ENCODE peak calls at places on chromosomes 12 and 14, in nine cellular contexts. One of them, this sample, is unnamed.
A peak's percentile ranks its signal among the peaks of the same experiment; 100 is the strongest.

GRCh38 chr12:14952295-14952995 is 9.0 kb downstream of the ARHGDIB start:
- DNase-seq in mammary epithelial cell: peak; percentile 95
- DNase-seq in AG04450: peak; percentile 87
- DNase-seq in cardiac fibroblast: peak; percentile 99
- DNase-seq in endothelial cell: no peak
- DNase-seq in ovary: no peak
- DNase-seq in Peyer's patch: peak; percentile 57
- DNase-seq in MCF 10A: peak; percentile 83
- DNase-seq in OCI-LY7: peak; percentile 77
- DNase-seq in this sample: peak; percentile 58

GRCh38 chr12:51972849-51973273 is 21.4 kb downstream of the ACVR1B start:
- DNase-seq in ovary: no peak
- DNase-seq in cardiac fibroblast: peak; percentile 86
- DNase-seq in endothelial cell: no peak
- DNase-seq in OCI-LY7: no peak
- DNase-seq in mammary epithelial cell: peak; percentile 68
- DNase-seq in AG04450: no peak
- DNase-seq in MCF 10A: peak; percentile 88
- DNase-seq in Peyer's patch: peak; percentile 62
- DNase-seq in this sample: peak; percentile 32

GRCh38 chr12:101013993-101014392 is 196.0 kb downstream of the SLC5A8 start:
- DNase-seq in cardiac fibroblast: no peak
- DNase-seq in AG04450: no peak
- DNase-seq in mammary epithelial cell: no peak
- DNase-seq in OCI-LY7: no peak
- DNase-seq in endothelial cell: no peak
- DNase-seq in MCF 10A: no peak
- DNase-seq in ovary: no peak
- DNase-seq in Peyer's patch: no peak
- DNase-seq in this sample: no peak

GRCh38 chr14:57686317-57686716 is 179.6 kb downstream of the SLC35F4 start:
- DNase-seq in endothelial cell: no peak
- DNase-seq in AG04450: no peak
- DNase-seq in mammary epithelial cell: no peak
- DNase-seq in Peyer's patch: no peak
- DNase-seq in OCI-LY7: no peak
- DNase-seq in MCF 10A: no peak
- DNase-seq in cardiac fibroblast: no peak
- DNase-seq in ovary: no peak
- DNase-seq in this sample: no peak

GRCh38 chr14:96817750-96818666 is 20.8 kb downstream of the VRK1 start:
- DNase-seq in ovary: no peak
- DNase-seq in endothelial cell: no peak
- DNase-seq in OCI-LY7: no peak
- DNase-seq in mammary epithelial cell: no peak
- DNase-seq in cardiac fibroblast: no peak
- DNase-seq in AG04450: no peak
- DNase-seq in Peyer's patch: no peak
- DNase-seq in MCF 10A: no peak
- DNase-seq in this sample: no peak

GRCh38 chr12:80045594-80045993 is 53.7 kb upstream of the OTOGL start:
- DNase-seq in mammary epithelial cell: peak; percentile 81
- DNase-seq in Peyer's patch: no peak
- DNase-seq in AG04450: peak; percentile 29
- DNase-seq in cardiac fibroblast: peak; percentile 73
- DNase-seq in ovary: no peak
- DNase-seq in OCI-LY7: no peak
- DNase-seq in MCF 10A: peak; percentile 55
- DNase-seq in endothelial cell: no peak
- DNase-seq in this sample: no peak

GRCh38 chr14:50666772-50667490 is 1.2 kb downstream of the SAV1 start:
- DNase-seq in MCF 10A: peak; percentile 69
- DNase-seq in mammary epithelial cell: peak; percentile 70
- DNase-seq in endothelial cell: peak; percentile 34
- DNase-seq in OCI-LY7: peak; percentile 65
- DNase-seq in cardiac fibroblast: peak; percentile 75
- DNase-seq in ovary: peak; percentile 50
- DNase-seq in AG04450: no peak
- DNase-seq in Peyer's patch: peak; percentile 56
- DNase-seq in this sample: peak; percentile 34

GRCh38 chr14:71165121-71165574 is 257.9 kb downstream of the PCNX1 start:
- DNase-seq in ovary: no peak
- DNase-seq in MCF 10A: no peak
- DNase-seq in mammary epithelial cell: peak; percentile 35
- DNase-seq in cardiac fibroblast: peak; percentile 48
- DNase-seq in Peyer's patch: no peak
- DNase-seq in AG04450: no peak
- DNase-seq in OCI-LY7: no peak
- DNase-seq in endothelial cell: no peak
- DNase-seq in this sample: no peak

GRCh38 chr12:22312336-22312735 is 22.2 kb downstream of the ST8SIA1 start:
- DNase-seq in ovary: no peak
- DNase-seq in cardiac fibroblast: peak; percentile 95
- DNase-seq in AG04450: no peak
- DNase-seq in endothelial cell: no peak
- DNase-seq in Peyer's patch: no peak
- DNase-seq in mammary epithelial cell: peak; percentile 97
- DNase-seq in OCI-LY7: no peak
- DNase-seq in MCF 10A: peak; percentile 75
- DNase-seq in this sample: peak; percentile 51

GRCh38 chr14:32226051-32226450 is 23.0 kb upstream of the RNU6-8 start:
- DNase-seq in OCI-LY7: no peak
- DNase-seq in cardiac fibroblast: no peak
- DNase-seq in ovary: no peak
- DNase-seq in mammary epithelial cell: no peak
- DNase-seq in MCF 10A: no peak
- DNase-seq in AG04450: no peak
- DNase-seq in Peyer's patch: no peak
- DNase-seq in endothelial cell: no peak
- DNase-seq in this sample: no peak

GRCh38 chr12:72018036-72018435 is 79.4 kb downstream of the TPH2 start:
- DNase-seq in mammary epithelial cell: no peak
- DNase-seq in OCI-LY7: no peak
- DNase-seq in endothelial cell: no peak
- DNase-seq in MCF 10A: no peak
- DNase-seq in AG04450: no peak
- DNase-seq in cardiac fibroblast: no peak
- DNase-seq in ovary: no peak
- DNase-seq in Peyer's patch: no peak
- DNase-seq in this sample: no peak

GRCh38 chr14:64878775-64879634 is 702 bp downstream of the SPTB start:
- DNase-seq in Peyer's patch: no peak
- DNase-seq in MCF 10A: no peak
- DNase-seq in AG04450: no peak
- DNase-seq in OCI-LY7: no peak
- DNase-seq in mammary epithelial cell: no peak
- DNase-seq in cardiac fibroblast: no peak
- DNase-seq in endothelial cell: peak; percentile 31
- DNase-seq in ovary: no peak
- DNase-seq in this sample: peak; percentile 6

GRCh38 chr14:105937253-105938054 is 411.1 kb downstream of the TMEM121 start:
- DNase-seq in endothelial cell: no peak
- DNase-seq in cardiac fibroblast: no peak
- DNase-seq in OCI-LY7: no peak
- DNase-seq in MCF 10A: no peak
- DNase-seq in AG04450: no peak
- DNase-seq in mammary epithelial cell: no peak
- DNase-seq in ovary: no peak
- DNase-seq in Peyer's patch: no peak
- DNase-seq in this sample: no peak

GRCh38 chr12:64946132-64946829 is 121.8 kb downstream of the TBC1D30 start:
- DNase-seq in Peyer's patch: no peak
- DNase-seq in endothelial cell: no peak
- DNase-seq in mammary epithelial cell: no peak
- DNase-seq in cardiac fibroblast: peak; percentile 5
- DNase-seq in ovary: no peak
- DNase-seq in AG04450: no peak
- DNase-seq in MCF 10A: no peak
- DNase-seq in OCI-LY7: no peak
- DNase-seq in this sample: peak; percentile 59

DNA sequence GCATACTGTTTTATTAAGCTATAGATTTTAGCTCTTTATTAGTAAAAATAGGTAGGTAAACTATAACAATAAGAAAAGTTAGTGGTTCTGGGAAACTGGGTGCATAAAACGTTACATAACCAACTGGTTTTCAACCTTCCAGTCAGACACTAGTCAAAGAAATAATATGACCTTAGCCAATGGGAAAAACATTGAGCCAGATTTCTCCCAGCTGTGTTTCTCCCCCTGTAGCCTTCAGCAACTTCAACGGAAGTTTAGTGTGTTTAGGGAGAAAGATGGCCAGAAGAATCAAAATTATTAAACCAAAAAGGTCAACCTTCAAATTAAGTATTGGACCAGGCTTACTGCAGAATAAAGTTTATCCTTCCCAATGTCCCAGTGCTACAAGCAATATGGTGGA is 283.5 kb upstream of the DIO2 start:
- DNase-seq in MCF 10A: no peak
- DNase-seq in OCI-LY7: no peak
- DNase-seq in ovary: no peak
- DNase-seq in Peyer's patch: no peak
- DNase-seq in endothelial cell: no peak
- DNase-seq in cardiac fibroblast: no peak
- DNase-seq in mammary epithelial cell: no peak
- DNase-seq in AG04450: no peak
- DNase-seq in this sample: no peak
- TF ChIP-seq CTCF in MCF 10A: no peak
- TF ChIP-seq CTCF in OCI-LY7: no peak
- TF ChIP-seq CTCF in ovary: no peak
- TF ChIP-seq CTCF in Peyer's patch: no peak
- TF ChIP-seq CTCF in endothelial cell: no peak
- TF ChIP-seq CTCF in cardiac fibroblast: no peak
- TF ChIP-seq CTCF in mammary epithelial cell: no peak
- TF ChIP-seq CTCF in AG04450: no peak
- TF ChIP-seq CTCF in this sample: no peak

GRCh38 chr12:12890492-12890814 is 909 bp upstream of the GPRC5A start:
- DNase-seq in ovary: peak; percentile 72
- DNase-seq in Peyer's patch: no peak
- DNase-seq in AG04450: no peak
- DNase-seq in cardiac fibroblast: no peak
- DNase-seq in endothelial cell: no peak
- DNase-seq in MCF 10A: no peak
- DNase-seq in mammary epithelial cell: no peak
- DNase-seq in OCI-LY7: no peak
- DNase-seq in this sample: no peak

GRCh38 chr12:12892670-12893290 is 1.4 kb downstream of the GPRC5A start:
- DNase-seq in AG04450: no peak
- DNase-seq in cardiac fibroblast: no peak
- DNase-seq in mammary epithelial cell: no peak
- DNase-seq in Peyer's patch: no peak
- DNase-seq in ovary: no peak
- DNase-seq in OCI-LY7: no peak
- DNase-seq in endothelial cell: no peak
- DNase-seq in MCF 10A: peak; percentile 44
- DNase-seq in this sample: no peak

GRCh38 chr12:12889701-12890100 is 1.7 kb upstream of the GPRC5A start:
- DNase-seq in MCF 10A: no peak
- DNase-seq in ovary: no peak
- DNase-seq in Peyer's patch: no peak
- DNase-seq in endothelial cell: no peak
- DNase-seq in OCI-LY7: no peak
- DNase-seq in AG04450: no peak
- DNase-seq in cardiac fibroblast: no peak
- DNase-seq in mammary epithelial cell: no peak
- DNase-seq in this sample: no peak

GRCh38 chr12:12891646-12892355 is 439 bp downstream of the GPRC5A start:
- DNase-seq in mammary epithelial cell: no peak
- DNase-seq in MCF 10A: peak; percentile 56
- DNase-seq in cardiac fibroblast: no peak
- DNase-seq in ovary: peak; percentile 42
- DNase-seq in endothelial cell: no peak
- DNase-seq in AG04450: no peak
- DNase-seq in OCI-LY7: no peak
- DNase-seq in Peyer's patch: no peak
- DNase-seq in this sample: no peak

DNA sequence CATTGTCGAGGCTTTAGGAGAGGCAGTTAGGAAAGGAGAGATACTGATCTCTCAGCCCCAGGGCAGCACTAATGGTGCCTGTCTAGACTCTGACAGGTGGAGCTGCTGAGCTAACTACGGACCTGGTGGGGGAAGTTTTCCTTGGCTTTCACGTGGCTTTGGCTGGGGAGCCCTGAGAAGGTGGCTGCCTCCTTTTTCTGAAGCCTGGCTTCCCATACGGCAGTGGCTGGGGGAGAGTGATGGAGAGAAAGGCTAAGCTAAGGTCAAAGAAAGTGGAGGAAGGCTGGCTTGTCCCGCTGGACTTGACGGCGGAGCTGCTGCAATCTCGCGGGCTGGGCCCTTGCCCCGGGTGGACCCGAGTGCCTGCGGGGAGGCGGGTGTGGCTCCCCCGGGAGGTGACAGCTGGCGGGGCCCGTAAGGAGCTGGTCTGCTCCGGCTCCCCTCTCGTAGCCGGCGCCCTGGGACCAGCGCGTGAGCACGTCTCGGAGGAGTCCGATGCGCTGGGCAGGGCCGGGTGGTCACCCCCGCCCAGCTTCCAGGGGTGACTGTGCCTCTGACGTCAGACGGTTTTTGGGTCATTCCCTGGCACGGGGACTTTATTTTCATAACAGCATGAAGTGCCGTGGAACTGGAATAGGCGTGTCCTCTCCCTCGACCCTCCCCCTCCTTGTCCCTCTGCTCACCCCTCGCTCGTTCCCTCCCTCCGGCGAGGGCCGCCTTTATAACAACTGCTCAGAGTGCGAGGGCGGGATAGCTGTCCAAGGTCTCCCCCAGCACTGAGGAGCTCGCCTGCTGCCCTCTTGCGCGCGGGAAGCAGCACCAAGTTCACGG is at the start of gene GPRC5A:
- DNase-seq in mammary epithelial cell: peak; percentile 99
- DNase-seq in ovary: peak; percentile 97
- DNase-seq in AG04450: peak; percentile 82
- DNase-seq in cardiac fibroblast: peak; percentile 96
- DNase-seq in endothelial cell: peak; percentile 26
- DNase-seq in OCI-LY7: no peak
- DNase-seq in Peyer's patch: peak; percentile 25
- DNase-seq in MCF 10A: peak; percentile 97
- DNase-seq in this sample: peak; percentile 78
- TF ChIP-seq CTCF in mammary epithelial cell: peak; percentile 54
- TF ChIP-seq CTCF in ovary: peak; percentile 30
- TF ChIP-seq CTCF in AG04450: peak; percentile 37
- TF ChIP-seq CTCF in cardiac fibroblast: peak; percentile 42
- TF ChIP-seq CTCF in endothelial cell: no peak
- TF ChIP-seq CTCF in OCI-LY7: no peak
- TF ChIP-seq CTCF in Peyer's patch: peak; percentile 35
- TF ChIP-seq CTCF in MCF 10A: peak; percentile 30
- TF ChIP-seq CTCF in this sample: peak; percentile 7

GRCh38 chr12:57240069-57240921 is 10.7 kb downstream of the STAC3 start:
- DNase-seq in OCI-LY7: peak; percentile 87
- DNase-seq in AG04450: no peak
- DNase-seq in endothelial cell: no peak
- DNase-seq in mammary epithelial cell: peak; percentile 53
- DNase-seq in Peyer's patch: peak; percentile 85
- DNase-seq in ovary: no peak
- DNase-seq in cardiac fibroblast: peak; percentile 48
- DNase-seq in MCF 10A: peak; percentile 54
- DNase-seq in this sample: no peak
- TF ChIP-seq CTCF in OCI-LY7: peak; percentile 38
- TF ChIP-seq CTCF in AG04450: peak; percentile 1
- TF ChIP-seq CTCF in endothelial cell: no peak
- TF ChIP-seq CTCF in mammary epithelial cell: no peak
- TF ChIP-seq CTCF in Peyer's patch: peak; percentile 29
- TF ChIP-seq CTCF in ovary: peak; percentile 7
- TF ChIP-seq CTCF in cardiac fibroblast: no peak
- TF ChIP-seq CTCF in MCF 10A: no peak
- TF ChIP-seq CTCF in this sample: no peak

GRCh38 chr14:90319173-90319572 is 12.6 kb downstream of the NRDE2 start:
- DNase-seq in ovary: no peak
- DNase-seq in endothelial cell: no peak
- DNase-seq in Peyer's patch: no peak
- DNase-seq in OCI-LY7: no peak
- DNase-seq in AG04450: no peak
- DNase-seq in mammary epithelial cell: no peak
- DNase-seq in cardiac fibroblast: peak; percentile 67
- DNase-seq in MCF 10A: no peak
- DNase-seq in this sample: no peak
- TF ChIP-seq CTCF in ovary: no peak
- TF ChIP-seq CTCF in endothelial cell: no peak
- TF ChIP-seq CTCF in Peyer's patch: no peak
- TF ChIP-seq CTCF in OCI-LY7: no peak
- TF ChIP-seq CTCF in AG04450: no peak
- TF ChIP-seq CTCF in mammary epithelial cell: no peak
- TF ChIP-seq CTCF in cardiac fibroblast: no peak
- TF ChIP-seq CTCF in MCF 10A: no peak
- TF ChIP-seq CTCF in this sample: no peak

This sample was measured in heart right ventricle.